ENCODE peak calls at places on chromosomes 1 and 21, in seven cellular contexts. One of them, this sample, is unnamed.

GRCh38 chr1:46081206-46081605 is 51.2 kb downstream of the PIK3R3 start:
- DNase-seq in GM06990: no peak
- DNase-seq in AG10803: no peak
- DNase-seq in A172: no peak
- DNase-seq in H1: no peak
- DNase-seq in iPS-NIHi11: no peak
- DNase-seq in IMR-90: no peak
- DNase-seq in this sample: no peak

GRCh38 chr1:159012495-159012894 is 2.8 kb downstream of the IFI16 start:
- DNase-seq in GM06990: peak; percentile 47
- DNase-seq in AG10803: peak; percentile 26
- DNase-seq in H1: no peak
- DNase-seq in IMR-90: peak; percentile 24
- DNase-seq in iPS-NIHi11: no peak
- DNase-seq in A172: peak; percentile 76
- DNase-seq in this sample: no peak

GRCh38 chr1:57874426-57874825 is 450.6 kb upstream of the DAB1 start:
- DNase-seq in A172: no peak
- DNase-seq in GM06990: no peak
- DNase-seq in H1: no peak
- DNase-seq in AG10803: peak; percentile 29
- DNase-seq in iPS-NIHi11: no peak
- DNase-seq in IMR-90: no peak
- DNase-seq in this sample: no peak

GRCh38 chr1:225694151-225694603 is 41.3 kb upstream of the ENAH start:
- DNase-seq in GM06990: no peak
- DNase-seq in iPS-NIHi11: no peak
- DNase-seq in H1: no peak
- DNase-seq in AG10803: no peak
- DNase-seq in IMR-90: peak; percentile 56
- DNase-seq in A172: no peak
- DNase-seq in this sample: no peak

GRCh38 chr21:40926238-40926637 is 79.3 kb upstream of the DSCAM start:
- DNase-seq in A172: no peak
- DNase-seq in AG10803: no peak
- DNase-seq in iPS-NIHi11: no peak
- DNase-seq in GM06990: no peak
- DNase-seq in IMR-90: no peak
- DNase-seq in H1: no peak
- DNase-seq in this sample: no peak

GRCh38 chr1:240258910-240259309 is 167.2 kb downstream of the FMN2 start:
- DNase-seq in H1: no peak
- DNase-seq in IMR-90: peak; percentile 92
- DNase-seq in AG10803: peak; percentile 99
- DNase-seq in iPS-NIHi11: no peak
- DNase-seq in GM06990: no peak
- DNase-seq in A172: peak; percentile 45
- DNase-seq in this sample: peak; percentile 92

GRCh38 chr1:26387447-26387846 is 14.9 kb upstream of the ZNF683 start:
- DNase-seq in iPS-NIHi11: no peak
- DNase-seq in AG10803: no peak
- DNase-seq in H1: no peak
- DNase-seq in A172: peak; percentile 78
- DNase-seq in GM06990: no peak
- DNase-seq in IMR-90: peak; percentile 55
- DNase-seq in this sample: peak; percentile 33

GRCh38 chr1:17671741-17672140 is 83.4 kb upstream of the ACTL8 start:
- DNase-seq in H1: no peak
- DNase-seq in A172: no peak
- DNase-seq in GM06990: no peak
- DNase-seq in AG10803: no peak
- DNase-seq in IMR-90: no peak
- DNase-seq in iPS-NIHi11: peak; percentile 55
- DNase-seq in this sample: no peak

GRCh38 chr1:205991237-205991636 is 12.0 kb downstream of the RAB7B start:
- DNase-seq in iPS-NIHi11: no peak
- DNase-seq in GM06990: no peak
- DNase-seq in A172: no peak
- DNase-seq in H1: no peak
- DNase-seq in IMR-90: peak; percentile 72
- DNase-seq in AG10803: peak; percentile 63
- DNase-seq in this sample: peak; percentile 38

GRCh38 chr21:25582164-25582563 is 25.1 kb downstream of the MRPL39 start:
- DNase-seq in IMR-90: no peak
- DNase-seq in AG10803: no peak
- DNase-seq in A172: no peak
- DNase-seq in H1: no peak
- DNase-seq in GM06990: no peak
- DNase-seq in iPS-NIHi11: no peak
- DNase-seq in this sample: no peak

GRCh38 chr1:184002071-184002470 is 35.5 kb downstream of the COLGALT2 start:
- DNase-seq in A172: peak; percentile 94
- DNase-seq in iPS-NIHi11: peak; percentile 40
- DNase-seq in IMR-90: peak; percentile 95
- DNase-seq in H1: no peak
- DNase-seq in GM06990: no peak
- DNase-seq in AG10803: peak; percentile 85
- DNase-seq in this sample: peak; percentile 78

GRCh38 chr1:5764959-5765358 is 227.3 kb downstream of the NPHP4 start:
- DNase-seq in iPS-NIHi11: no peak
- DNase-seq in A172: no peak
- DNase-seq in H1: no peak
- DNase-seq in IMR-90: no peak
- DNase-seq in AG10803: no peak
- DNase-seq in GM06990: no peak
- DNase-seq in this sample: no peak

GRCh38 chr1:33336580-33336979 is 15.7 kb upstream of the A3GALT2 start:
- DNase-seq in GM06990: no peak
- DNase-seq in H1: no peak
- DNase-seq in AG10803: no peak
- DNase-seq in IMR-90: no peak
- DNase-seq in A172: no peak
- DNase-seq in iPS-NIHi11: no peak
- DNase-seq in this sample: no peak

GRCh38 chr1:196078691-196079090 is 529.5 kb downstream of the KCNT2 start:
- DNase-seq in A172: peak; percentile 7
- DNase-seq in IMR-90: peak; percentile 18
- DNase-seq in AG10803: no peak
- DNase-seq in iPS-NIHi11: no peak
- DNase-seq in H1: no peak
- DNase-seq in GM06990: no peak
- DNase-seq in this sample: no peak

GRCh38 chr1:14915356-14916054 is 238.0 kb upstream of the TMEM51 start:
- DNase-seq in iPS-NIHi11: peak; percentile 87
- DNase-seq in AG10803: no peak
- DNase-seq in GM06990: no peak
- DNase-seq in H1: no peak
- DNase-seq in A172: peak; percentile 37
- DNase-seq in IMR-90: peak; percentile 34
- DNase-seq in this sample: no peak

GRCh38 chr1:164308101-164308500 is 250.9 kb upstream of the PBX1 start:
- DNase-seq in iPS-NIHi11: no peak
- DNase-seq in GM06990: no peak
- DNase-seq in H1: no peak
- DNase-seq in AG10803: peak; percentile 68
- DNase-seq in A172: no peak
- DNase-seq in IMR-90: no peak
- DNase-seq in this sample: no peak